ENCODE peak calls at places on chromosomes 13 and 19, in five cellular contexts. D is mammary epithelial cell; H is CD8-positive, alpha-beta memory T cell; L is upper lobe of right lung; Y is body of pancreas. U is an unnamed sample.

GRCh38 chr13:35349673-35350278 is 126.7 kb downstream of the MAB21L1 start:
- DNase-seq in D (peak; percentile 9), H (no peak), L (no peak), Y (no peak), U (peak; percentile 19)

GRCh38 chr19:3547301-3547731 is 8.3 kb downstream of the TEKTIP1 start:
- DNase-seq in D (no peak), H (no peak), L (no peak), Y (no peak), U (no peak)

GRCh38 chr13:39811051-39811450 is 155.6 kb downstream of the COG6 start:
- DNase-seq in D (no peak), H (no peak), L (peak; percentile 61), Y (peak; percentile 10), U (no peak)

GRCh38 chr13:100589178-100589725 is 663 bp upstream of the GGACT start:
- DNase-seq in D (no peak), H (no peak), L (no peak), Y (no peak), U (no peak)

GRCh38 chr13:46595918-46596315 is 42.9 kb downstream of the LRCH1 start:
- DNase-seq in D (no peak), H (no peak), L (no peak), Y (no peak), U (no peak)

GRCh38 chr13:30340367-30341184 is 33.2 kb upstream of the KATNAL1 start:
- DNase-seq in D (peak; percentile 63), H (no peak), L (no peak), Y (peak; percentile 53), U (peak; percentile 92)

GRCh38 chr19:38308006-38308766 is 4.1 kb downstream of the C19orf33 start:
- DNase-seq in D (no peak), H (no peak), L (no peak), Y (no peak), U (no peak)

GRCh38 chr19:32041681-32042292 is 303.6 kb upstream of the ZNF507 start:
- DNase-seq in D (peak; percentile 29), H (no peak), L (peak; percentile 74), Y (peak; percentile 35), U (peak; percentile 69)

GRCh38 chr19:19434483-19435045 is 29.1 kb downstream of the GATAD2A start:
- DNase-seq in D (no peak), H (no peak), L (no peak), Y (peak; percentile 50), U (peak; percentile 59)

GRCh38 chr19:11365557-11366117 is 8.8 kb upstream of the SWSAP1 start:
- DNase-seq in D (no peak), H (no peak), L (no peak), Y (no peak), U (no peak)

GRCh38 chr19:13961826-13962737 is 9.8 kb downstream of the DCAF15 start:
- DNase-seq in D (no peak), H (no peak), L (no peak), Y (no peak), U (peak; percentile 30)

GRCh38 chr19:7113233-7113632 is 43.7 kb downstream of the ZNF557 start:
- DNase-seq in D (no peak), H (no peak), L (no peak), Y (no peak), U (no peak)

GRCh38 chr19:3509566-3509989 is 3.5 kb downstream of the FZR1 start:
- DNase-seq in D (peak; percentile 95), H (no peak), L (no peak), Y (no peak), U (no peak)

GRCh38 chr13:105991622-105992254 is 543.7 kb downstream of the EFNB2 start:
- DNase-seq in D (peak; percentile 100), H (no peak), L (no peak), Y (peak; percentile 91), U (peak; percentile 83)

GRCh38 chr13:25662516-25662915 is 290.7 kb downstream of the ATP8A2 start:
- DNase-seq in D (no peak), H (no peak), L (no peak), Y (no peak), U (no peak)

GRCh38 chr13:47094734-47095434 is 198.0 kb upstream of the HTR2A start:
- DNase-seq in D (no peak), H (no peak), L (no peak), Y (no peak), U (no peak)

GRCh38 chr19:55355213-55355821 is 798 bp upstream of the COX6B2 start:
- DNase-seq in D (peak; percentile 87), H (no peak), L (no peak), Y (no peak), U (no peak)

GRCh38 chr19:55352746-55353145 is 1.8 kb downstream of the COX6B2 start:
- DNase-seq in D (no peak), H (no peak), L (no peak), Y (no peak), U (no peak)

GRCh38 chr19:55354698-55355212 is at the start of gene COX6B2:
- DNase-seq in D (no peak), H (no peak), L (no peak), Y (no peak), U (no peak)

GRCh38 chr19:55353356-55353802 is 1.1 kb downstream of the COX6B2 start:
- DNase-seq in D (peak; percentile 39), H (no peak), L (no peak), Y (no peak), U (no peak)

GRCh38 chr19:55353803-55354697 is 469 bp downstream of the COX6B2 start:
- DNase-seq in D (peak; percentile 60), H (peak; percentile 52), L (peak; percentile 86), Y (peak; percentile 68), U (no peak)
- H3K27me3 ChIP-seq in D (no peaks in the 10 kb centered on the region), H (peaks cover 22% of the 10 kb centered on the region), L (peaks cover 40% of the 10 kb centered on the region), Y (peaks cover 20% of the 10 kb centered on the region), U (peaks cover 31% of the 10 kb centered on the region)

GRCh38 chr19:48914181-48914580 is 14.1 kb downstream of the NUCB1 start:
- DNase-seq in D (no peak), H (no peak), L (no peak), Y (no peak), U (no peak)
- H3K36me3 ChIP-seq in D (peaks cover 28% of the 10 kb centered on the region), H (peaks cover 45% of the 10 kb centered on the region), L (peaks cover 90% of the 10 kb centered on the region), Y (peaks cover 21% of the 10 kb centered on the region), U (peaks cover 14% of the 10 kb centered on the region)

DNA sequence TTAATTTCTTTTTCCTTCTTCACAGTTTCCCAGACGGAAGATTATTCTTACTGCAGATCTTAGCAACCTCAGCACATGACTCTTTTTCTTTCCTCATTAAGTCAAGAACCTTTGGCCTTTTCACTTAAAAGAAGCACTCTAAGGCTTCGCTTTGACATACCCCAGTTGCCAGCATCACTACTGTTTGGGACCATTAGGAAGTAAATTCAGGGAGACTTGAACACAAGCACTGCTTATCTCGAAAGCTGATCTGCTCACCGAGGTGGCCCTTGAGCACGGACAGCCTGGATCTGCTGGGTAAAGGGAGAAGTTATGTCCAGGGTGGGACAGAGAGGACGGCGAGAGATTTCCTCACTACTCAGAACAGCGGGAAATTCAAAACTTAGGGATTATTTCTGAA is 151.4 kb upstream of the RNF113B start:
- DNase-seq in D (no peak), H (no peak), L (no peak), Y (no peak), U (no peak)
- H3K4me1 ChIP-seq in D (no peaks in the 10 kb centered on the region), H (no peaks in the 10 kb centered on the region), L (peaks cover 8% of the 10 kb centered on the region), Y (peaks cover 4% of the 10 kb centered on the region), U (peaks cover 9% of the 10 kb centered on the region)

GRCh38 chr13:111853146-111853545 is 213.8 kb upstream of the SOX1 start:
- DNase-seq in D (no peak), H (no peak), L (no peak), Y (no peak), U (no peak)
- H3K27me3 ChIP-seq in D (no peaks in the 10 kb centered on the region), H (peaks cover 3% of the 10 kb centered on the region), L (peaks cover 21% of the 10 kb centered on the region), Y (peaks cover 4% of the 10 kb centered on the region), U (no peaks in the 10 kb centered on the region)

GRCh38 chr19:57245959-57246358 is 5.5 kb downstream of the ZNF805 start:
- DNase-seq in D (no peak), H (no peak), L (no peak), Y (no peak), U (no peak)
- H3K36me3 ChIP-seq in D (no peaks in the 10 kb centered on the region), H (peaks cover 48% of the 10 kb centered on the region), L (peaks cover 66% of the 10 kb centered on the region), Y (peaks cover 25% of the 10 kb centered on the region), U (peaks cover 12% of the 10 kb centered on the region)

GRCh38 chr19:15264061-15264932 is 32.0 kb upstream of the EPHX3 start:
- DNase-seq in D (peak; percentile 35), H (peak; percentile 67), L (peak; percentile 86), Y (peak; percentile 81), U (peak; percentile 52)
- H3K4me1 ChIP-seq in D (peaks cover 7% of the 10 kb centered on the region), H (no peaks in the 10 kb centered on the region), L (peaks cover 47% of the 10 kb centered on the region), Y (peaks cover 73% of the 10 kb centered on the region), U (peaks cover 30% of the 10 kb centered on the region)

GRCh38 chr19:30227661-30228112 is 144.5 kb upstream of the ZNF536 start:
- DNase-seq in D (peak; percentile 42), H (no peak), L (peak; percentile 78), Y (peak; percentile 58), U (peak; percentile 59)

GRCh38 chr19:30226464-30227070 is 145.6 kb upstream of the ZNF536 start:
- DNase-seq in D (no peak), H (no peak), L (no peak), Y (no peak), U (no peak)

GRCh38 chr19:30228113-30228725 is 144.0 kb upstream of the ZNF536 start:
- DNase-seq in D (no peak), H (no peak), L (no peak), Y (no peak), U (no peak)

GRCh38 chr19:30225615-30226463 is 146.3 kb upstream of the ZNF536 start:
- DNase-seq in D (no peak), H (no peak), L (no peak), Y (no peak), U (no peak)

GRCh38 chr19:30227071-30227621 is 145.0 kb upstream of the ZNF536 start:
- DNase-seq in D (no peak), H (no peak), L (no peak), Y (no peak), U (no peak)
- H3K27me3 ChIP-seq in D (peaks cover 47% of the 10 kb centered on the region), H (peaks cover 6% of the 10 kb centered on the region), L (peaks cover 88% of the 10 kb centered on the region), Y (peaks cover 34% of the 10 kb centered on the region), U (peaks cover 13% of the 10 kb centered on the region)

GRCh38 chr19:30074741-30075460 is 132.9 kb downstream of the URI1 start:
- DNase-seq in D (no peak), H (no peak), L (peak; percentile 59), Y (no peak), U (no peak)

GRCh38 chr19:30076751-30077670 is 135.0 kb downstream of the URI1 start:
- DNase-seq in D (no peak), H (no peak), L (peak; percentile 55), Y (no peak), U (no peak)

GRCh38 chr19:30074096-30074495 is 132.1 kb downstream of the URI1 start:
- DNase-seq in D (no peak), H (no peak), L (no peak), Y (no peak), U (no peak)

GRCh38 chr19:30077851-30078355 is 135.9 kb downstream of the URI1 start:
- DNase-seq in D (no peak), H (no peak), L (peak; percentile 47), Y (no peak), U (no peak)

GRCh38 chr19:30076101-30076551 is 134.1 kb downstream of the URI1 start:
- DNase-seq in D (no peak), H (no peak), L (peak; percentile 54), Y (no peak), U (no peak)
- H3K36me3 ChIP-seq in D (no peaks in the 10 kb centered on the region), H (no peaks in the 10 kb centered on the region), L (no peaks in the 10 kb centered on the region), Y (no peaks in the 10 kb centered on the region), U (no peaks in the 10 kb centered on the region)